ENCODE peak calls at places on chromosomes 13 and 19, in four cellular contexts. L is CD8-positive, alpha-beta T cell; Y is H1; U is neural progenitor cell. K is an unnamed sample.

GRCh38 chr13:79060216-79060615 is 345.8 kb downstream of the RBM26 start:
- DNase-seq in U (no peak), L (no peak), Y (no peak), K (peak; percentile 20)

GRCh38 chr19:37855098-37855497 is 51.3 kb downstream of the WDR87 start:
- DNase-seq in L (peak; percentile 11), Y (no peak), U (no peak), K (no peak)

GRCh38 chr13:68473834-68474326 is 1243.7 kb upstream of the PCDH9 start:
- DNase-seq in Y (no peak), U (no peak), L (no peak), K (no peak)

GRCh38 chr13:77143325-77143907 is 116.5 kb upstream of the FBXL3 start:
- DNase-seq in L (no peak), Y (no peak), U (no peak), K (no peak)

GRCh38 chr19:51811344-51811743 is 16.4 kb downstream of the FPR3 start:
- DNase-seq in U (no peak), Y (no peak), L (no peak), K (no peak)

GRCh38 chr13:23558675-23559536 is 11.3 kb upstream of the TNFRSF19 start:
- DNase-seq in U (no peak), L (no peak), Y (no peak), K (peak; percentile 34)

GRCh38 chr13:113010510-113010865 is 41.5 kb downstream of the MCF2L start:
- DNase-seq in Y (no peak), U (no peak), L (no peak), K (no peak)

GRCh38 chr13:50991624-50992610 is 82.3 kb downstream of the RNASEH2B start:
- DNase-seq in U (no peak), Y (no peak), L (no peak), K (no peak)

GRCh38 chr13:73039201-73040108 is 19.4 kb upstream of the KLF5 start:
- DNase-seq in Y (no peak), L (no peak), U (no peak), K (peak; percentile 76)

GRCh38 chr13:25927966-25928365 is 123.8 kb downstream of the SHISA2 start:
- DNase-seq in U (no peak), L (no peak), Y (no peak), K (no peak)

GRCh38 chr19:12111176-12111575 is 29.0 kb downstream of the ZNF20 start:
- DNase-seq in U (no peak), Y (no peak), L (no peak), K (no peak)

GRCh38 chr19:54173951-54174817 is 1.2 kb upstream of the TMC4 start:
- DNase-seq in L (no peak), Y (no peak), U (no peak), K (no peak)

GRCh38 chr19:10858204-10858828 is 10.1 kb downstream of the C19orf38 start:
- DNase-seq in L (no peak), Y (no peak), U (peak; percentile 72), K (peak; percentile 60)

GRCh38 chr19:35596366-35596999 is 10.5 kb downstream of the PMIS2 start:
- DNase-seq in Y (no peak), L (no peak), U (no peak), K (peak; percentile 37)

GRCh38 chr19:49921871-49922755 is 6.9 kb upstream of the ATF5 start:
- DNase-seq in Y (no peak), U (no peak), L (no peak), K (no peak)

GRCh38 chr13:95296326-95296939 is 4.8 kb downstream of the ABCC4 start:
- DNase-seq in L (no peak), U (peak; percentile 65), Y (no peak), K (peak; percentile 70)

GRCh38 chr13:113146750-113147149 is 11.7 kb upstream of the PROZ start:
- DNase-seq in L (no peak), U (no peak), Y (no peak), K (no peak)

GRCh38 chr19:19628499-19629134 is 597 bp upstream of the LPAR2 start:
- DNase-seq in L (peak; percentile 26), U (peak; percentile 95), Y (peak; percentile 73), K (peak; percentile 93)

GRCh38 chr13:60114499-60115028 is 49.2 kb downstream of the DIAPH3 start:
- DNase-seq in U (no peak), Y (no peak), L (no peak), K (no peak)

GRCh38 chr19:53538378-53539109 is 599 bp downstream of the ZNF331 start:
- DNase-seq in L (no peak), U (peak; percentile 11), Y (no peak), K (peak; percentile 22)

GRCh38 chr19:16226878-16227836 is 29.4 kb downstream of the AP1M1 start:
- DNase-seq in U (no peak), Y (no peak), L (no peak), K (no peak)

DNA sequence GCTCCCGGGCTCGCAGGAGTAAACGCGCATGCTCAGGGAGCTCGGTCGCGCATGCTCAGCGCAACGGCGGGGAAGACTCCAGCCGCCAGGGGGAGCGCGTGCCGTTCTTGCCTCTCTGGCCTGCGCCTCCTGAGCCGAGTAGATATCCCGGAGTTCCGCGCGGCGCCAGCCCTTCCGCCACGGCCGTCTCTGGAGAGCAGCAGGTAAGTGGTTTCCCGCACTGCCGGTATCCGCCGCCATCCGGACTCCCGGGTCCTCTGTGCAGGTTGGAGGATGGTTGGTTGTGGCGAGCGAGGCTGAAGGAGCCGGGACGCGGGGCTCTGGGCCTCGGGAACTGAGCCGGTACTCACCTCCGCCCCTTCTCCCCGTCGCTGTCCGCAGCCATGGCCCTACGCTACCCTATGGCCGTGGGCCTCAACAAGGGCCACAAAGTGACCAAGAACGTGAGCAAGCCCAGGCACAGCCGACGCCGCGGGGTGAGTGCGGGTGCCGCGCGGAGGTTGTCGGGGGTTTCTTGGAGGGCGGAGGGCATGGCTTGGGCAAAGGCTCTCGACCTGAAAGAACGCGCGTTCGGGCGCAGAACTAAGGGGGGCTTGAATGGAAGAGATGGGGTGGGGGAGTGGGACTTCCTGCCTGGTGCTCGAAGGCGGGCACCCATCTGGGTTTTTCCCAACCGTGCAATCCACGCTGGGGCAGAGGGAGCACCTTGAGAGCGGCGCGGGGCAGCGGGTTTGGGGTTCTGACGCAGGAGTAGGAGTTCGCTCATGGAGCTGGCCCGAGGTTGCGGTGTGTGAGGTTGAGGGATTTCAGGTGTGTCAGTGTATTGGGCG is at the start of gene RPL36:
- DNase-seq in L (peak; percentile 99), U (peak; percentile 98), Y (peak; percentile 90), K (peak; percentile 97)
- H3K36me3 ChIP-seq in L (peaks cover 19% of the 10 kb centered on the region), U (no peaks in the 10 kb centered on the region), Y (peaks cover 28% of the 10 kb centered on the region), K (peaks cover 16% of the 10 kb centered on the region)

DNA sequence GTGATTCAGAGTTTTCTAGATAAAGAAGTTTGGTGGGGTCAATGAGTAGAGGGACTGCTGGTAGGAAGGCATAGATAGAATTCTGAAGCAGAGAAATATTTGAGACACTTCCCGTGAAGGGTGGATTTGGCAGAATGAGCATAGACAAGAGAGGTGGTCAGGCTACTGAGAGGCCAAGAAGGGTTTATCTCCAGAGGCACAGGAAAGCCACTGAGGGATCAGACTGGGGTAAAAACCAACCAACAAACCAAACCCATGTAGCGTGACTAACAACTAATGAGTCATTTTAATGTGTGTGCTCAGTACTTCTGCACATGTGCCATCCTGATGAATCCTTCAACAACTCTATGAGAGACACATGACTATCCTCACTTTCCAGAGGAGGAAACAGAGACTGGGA is 60.0 kb upstream of the SERP2 start:
- DNase-seq in U (no peak), L (no peak), Y (no peak), K (no peak)
- H3K27ac ChIP-seq in U (no peak overlapping the region), L (no peak overlapping the region), Y (no peak overlapping the region), K (no peak overlapping the region)

DNA sequence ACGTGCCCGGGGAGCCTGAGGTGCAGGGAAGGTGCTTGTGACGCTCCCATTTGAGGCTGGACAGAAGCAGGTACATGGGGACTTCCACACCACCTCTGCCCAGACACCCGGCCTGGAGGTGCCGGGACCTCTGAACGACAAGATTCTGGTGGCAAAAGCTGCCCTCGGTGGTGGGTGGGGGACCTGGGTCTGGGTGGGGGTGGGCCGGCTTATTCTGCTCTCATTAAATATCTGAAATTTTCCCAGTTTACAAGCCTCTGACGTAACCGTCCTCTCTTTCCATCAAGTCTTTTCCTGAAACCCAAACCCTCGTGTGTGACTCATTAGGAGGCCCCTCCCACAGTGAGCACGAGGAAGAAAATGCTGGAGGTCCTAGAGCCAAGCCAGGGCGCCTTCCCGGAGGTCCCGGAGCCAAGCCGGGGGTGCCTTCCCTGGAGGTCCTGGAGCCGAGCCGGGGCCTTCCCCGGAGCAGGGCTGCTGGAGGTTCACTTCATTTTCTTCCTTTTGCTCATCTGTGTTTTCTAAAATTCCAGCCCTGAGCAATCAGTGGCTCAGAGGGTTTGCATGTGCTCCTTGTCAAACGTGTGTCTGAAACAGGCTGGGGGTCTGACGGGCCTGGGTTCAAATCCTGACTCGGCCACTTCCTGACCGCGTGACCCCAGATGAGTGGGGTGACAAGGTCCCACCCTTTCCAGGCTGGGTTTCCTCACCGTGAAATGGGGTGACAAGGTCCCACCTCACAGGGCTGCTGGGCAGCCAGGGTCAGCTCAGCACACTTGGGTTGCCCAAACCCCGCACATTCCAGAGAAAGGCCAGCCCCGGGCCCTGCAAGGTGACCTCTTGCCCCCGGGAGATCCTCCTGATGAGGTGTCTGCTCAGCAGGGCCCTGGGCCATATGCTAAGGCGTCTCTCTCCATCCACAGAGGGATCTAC is 10.0 kb downstream of the CFD start:
- DNase-seq in L (no peak), Y (no peak), U (no peak), K (peak; percentile 61)
- H3K36me3 ChIP-seq in L (peaks cover 3% of the 10 kb centered on the region), Y (no peaks in the 10 kb centered on the region), U (no peaks in the 10 kb centered on the region), K (peaks cover 2% of the 10 kb centered on the region)

GRCh38 chr13:109410868-109411267 is 375.5 kb downstream of the IRS2 start:
- DNase-seq in U (no peak), Y (no peak), L (no peak), K (no peak)

GRCh38 chr13:109408596-109409382 is 377.6 kb downstream of the IRS2 start:
- DNase-seq in Y (no peak), L (no peak), U (no peak), K (no peak)

GRCh38 chr13:109415057-109415456 is 371.3 kb downstream of the IRS2 start:
- DNase-seq in U (no peak), Y (no peak), L (no peak), K (no peak)

GRCh38 chr13:109416001-109416400 is 370.4 kb downstream of the IRS2 start:
- DNase-seq in L (no peak), Y (no peak), U (no peak), K (no peak)

DNA sequence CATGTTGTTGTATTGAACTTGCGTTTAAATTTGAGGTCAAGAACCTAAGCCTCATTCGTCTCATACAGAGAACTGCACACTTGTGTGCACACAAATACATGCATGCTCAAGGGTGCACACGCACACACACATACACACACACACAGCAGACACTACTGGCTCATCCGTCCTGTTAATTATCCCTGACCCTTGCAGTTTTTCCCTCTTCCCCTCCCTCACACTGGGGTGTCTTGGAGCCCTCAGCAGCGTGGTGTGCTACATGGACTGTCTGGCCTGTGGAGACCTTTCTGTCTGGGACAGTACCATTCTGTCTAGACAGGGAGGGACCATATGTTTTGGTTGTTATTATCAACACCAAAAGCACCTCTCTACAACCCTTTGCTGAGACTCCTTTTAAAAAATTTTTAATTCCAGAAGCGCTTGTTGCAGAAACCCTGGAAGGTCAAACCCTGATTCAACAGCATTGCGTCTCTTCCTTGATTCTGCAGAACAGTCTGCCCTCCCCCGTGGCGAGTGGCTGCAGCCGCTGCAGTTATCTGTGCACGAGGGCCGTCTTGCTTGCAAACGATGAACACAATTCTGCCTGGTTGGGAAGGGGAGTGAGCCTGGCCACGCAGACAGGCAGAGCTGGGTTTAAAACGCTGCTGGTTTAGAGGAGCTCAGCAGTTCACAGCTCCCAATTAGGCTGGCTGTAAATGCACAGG is 374.0 kb downstream of the IRS2 start:
- DNase-seq in L (no peak), U (peak; percentile 77), Y (peak; percentile 13), K (peak; percentile 38)
- H3K27ac ChIP-seq in L (no peak overlapping the region), U (no peak overlapping the region), Y (no peak overlapping the region), K (no peak overlapping the region)

GRCh38 chr13:98802999-98803666 is 50.7 kb upstream of the SLC15A1 start:
- DNase-seq in Y (no peak), U (no peak), L (no peak), K (no peak)
- H3K36me3 ChIP-seq in Y (no peaks in the 10 kb centered on the region), U (no peaks in the 10 kb centered on the region), L (peaks cover 28% of the 10 kb centered on the region), K (no peaks in the 10 kb centered on the region)

K was measured in mesendoderm.